ENCODE peak calls at places on chromosomes 1 and 21, in seven cellular contexts. U is osteocyte, Q is uterus, S is astrocyte of the cerebellum, G is epithelial cell of esophagus, F is RWPE1, X is A549. K is an unnamed sample.

GRCh38 chr21:27649323-27649722 is 682.4 kb upstream of the ADAMTS5 start:
- DNase-seq in U (no peak), Q (no peak), S (peak), G (peak), F (peak), X (no peak), K (no peak)

GRCh38 chr1:160773088-160773487 is 22.9 kb upstream of the LY9 start:
- DNase-seq in U (no peak), Q (no peak), S (no peak), G (no peak), F (no peak), X (no peak), K (no peak)

GRCh38 chr1:212317916-212318315 is 32.7 kb downstream of the PPP2R5A start:
- DNase-seq in U (no peak), Q (no peak), S (no peak), G (no peak), F (no peak), X (no peak), K (no peak)

GRCh38 chr1:84303154-84303830 is 1.8 kb downstream of the SAMD13 start:
- DNase-seq in U (no peak), Q (no peak), S (no peak), G (peak), F (no peak), X (no peak), K (no peak)

GRCh38 chr1:17282836-17283235 is 25.2 kb upstream of the PADI4 start:
- DNase-seq in U (no peak), Q (no peak), S (no peak), G (no peak), F (no peak), X (no peak), K (no peak)

GRCh38 chr1:16048573-16049189 is 5.1 kb downstream of the CLCNKB start:
- DNase-seq in U (no peak), Q (peak), S (no peak), G (peak), F (no peak), X (no peak), K (peak)

GRCh38 chr1:51330331-51331201 is at the start of gene TTC39A:
- DNase-seq in U (no peak), Q (no peak), S (no peak), G (no peak), F (no peak), X (no peak), K (no peak)

GRCh38 chr21:36545776-36546511 is 66.0 kb upstream of the CLDN14 start:
- DNase-seq in U (no peak), Q (no peak), S (no peak), G (no peak), F (no peak), X (no peak), K (no peak)

GRCh38 chr1:185408675-185409270 is 91.7 kb upstream of the IVNS1ABP start:
- DNase-seq in U (no peak), Q (no peak), S (no peak), G (no peak), F (no peak), X (no peak), K (no peak)

GRCh38 chr1:174736831-174737230 is 262.9 kb upstream of the CACYBP start:
- DNase-seq in U (no peak), Q (no peak), S (no peak), G (no peak), F (no peak), X (no peak), K (no peak)

GRCh38 chr1:2801535-2802291 is at the start of gene TTC34:
- DNase-seq in U (no peak), Q (no peak), S (no peak), G (no peak), F (peak), X (peak), K (no peak)

GRCh38 chr1:248811514-248812490 is 13.9 kb downstream of the SH3BP5L start:
- DNase-seq in U (no peak), Q (no peak), S (no peak), G (no peak), F (no peak), X (no peak), K (no peak)
- TF ChIP-seq CTCF in U (no peak), Q (no peak), S (no peak), G (peak), F (no peak), X (no peak), K (no peak)

GRCh38 chr1:27719286-27720251 is 6.2 kb upstream of the FAM76A start:
- DNase-seq in U (no peak), Q (no peak), S (no peak), G (peak), F (peak), X (no peak), K (no peak)
- TF ChIP-seq CTCF in U (no peak), Q (no peak), S (no peak), G (peak), F (peak), X (no peak), K (peak)

DNA sequence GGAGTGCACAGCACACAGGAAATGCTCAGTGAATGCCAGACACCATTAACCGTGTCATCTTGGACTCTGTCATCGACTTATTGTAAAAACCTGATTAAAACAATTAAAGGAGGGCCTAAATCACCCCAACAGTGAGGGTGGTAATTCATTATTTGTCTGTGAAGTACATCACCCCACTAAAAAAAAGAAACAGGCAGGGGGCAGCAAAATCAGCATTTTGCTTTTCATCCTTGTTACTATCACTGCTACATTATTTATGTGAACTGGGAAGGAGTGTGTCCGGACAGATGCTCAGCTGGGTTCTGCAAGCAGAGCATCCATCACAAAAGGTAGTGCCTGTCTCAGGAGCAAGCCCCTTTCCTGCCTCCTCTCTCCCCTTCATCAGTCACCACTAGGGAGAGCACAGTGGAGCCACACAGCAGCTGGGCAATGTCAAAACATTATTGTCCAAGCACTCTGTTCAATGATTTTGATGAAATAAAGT is 98.5 kb downstream of the RERE start:
- DNase-seq in U (no peak), Q (no peak), S (no peak), G (no peak), F (no peak), X (no peak), K (no peak)
- TF ChIP-seq CTCF in U (peak), Q (peak), S (peak), G (peak), F (no peak), X (peak), K (peak)

DNA sequence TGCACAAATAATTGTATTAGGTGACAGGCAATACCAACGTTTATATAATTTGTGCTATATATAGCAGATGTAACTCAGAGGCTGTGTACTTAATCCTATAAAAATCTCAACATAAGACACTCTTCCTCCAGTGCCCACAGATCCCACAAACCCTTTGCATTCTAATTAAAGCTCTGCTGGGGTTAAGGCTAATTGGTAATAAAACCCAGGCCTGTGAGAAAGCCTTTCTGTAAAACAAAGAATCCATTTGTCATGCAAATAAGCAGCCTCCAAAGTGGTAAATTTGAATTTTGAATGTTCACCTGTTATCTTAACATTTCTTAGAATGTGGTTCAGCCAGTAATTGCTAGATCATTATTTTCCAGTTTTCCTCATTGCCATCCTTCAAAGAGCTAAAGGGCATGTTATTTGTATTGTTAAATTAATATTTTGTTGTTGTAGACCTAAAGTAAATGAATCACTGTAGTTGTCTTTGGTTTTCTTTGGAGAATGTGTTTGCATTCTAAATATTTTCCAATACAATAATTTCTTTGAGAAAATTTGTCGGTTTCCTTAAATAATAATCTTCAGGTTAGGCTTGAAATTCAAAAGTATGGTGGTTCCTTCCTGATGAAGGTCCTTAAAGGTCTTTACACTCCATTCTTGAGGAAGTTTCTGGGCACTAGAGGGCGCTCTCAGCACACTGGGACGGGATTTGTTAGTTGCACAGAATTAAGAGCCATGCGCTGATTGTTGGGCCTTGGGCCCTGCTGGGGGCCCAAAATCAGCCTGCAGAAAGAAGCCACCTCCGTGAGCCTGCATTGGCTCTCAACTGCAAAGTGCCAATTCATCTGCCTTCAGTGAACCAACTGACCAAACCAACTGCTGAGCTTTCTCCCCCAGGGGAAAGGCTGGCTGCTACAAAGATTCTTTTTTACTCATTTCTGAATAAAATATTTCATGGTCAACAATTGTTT is 46.1 kb upstream of the PRDX6 start:
- DNase-seq in U (peak), Q (peak), S (peak), G (peak), F (peak), X (peak), K (peak)
- TF ChIP-seq CTCF in U (peak), Q (peak), S (peak), G (peak), F (peak), X (peak), K (peak)

DNA sequence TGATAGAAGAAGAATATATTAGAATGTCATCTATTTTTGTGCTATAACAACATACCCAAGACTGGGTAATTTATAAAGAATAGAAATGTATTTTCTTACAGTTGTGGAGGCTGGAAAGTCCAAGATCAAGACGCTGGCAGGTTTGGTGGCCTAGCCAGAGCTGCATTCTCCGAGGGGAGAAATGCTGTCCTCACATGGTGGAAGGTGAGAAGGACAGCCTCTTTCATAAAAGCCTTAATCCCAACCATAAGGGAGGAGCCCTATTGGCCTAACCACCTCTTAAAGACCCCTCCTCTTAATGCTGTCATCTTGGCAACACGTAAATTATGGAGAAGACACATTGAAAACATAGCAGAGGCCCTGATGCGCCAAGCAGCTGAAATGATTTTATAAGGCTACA is 60.1 kb upstream of the KAZN start:
- DNase-seq in U (no peak), Q (no peak), S (no peak), G (no peak), F (no peak), X (no peak), K (no peak)
- TF ChIP-seq CTCF in U (no peak), Q (no peak), S (peak), G (peak), F (no peak), X (no peak), K (peak)

DNA sequence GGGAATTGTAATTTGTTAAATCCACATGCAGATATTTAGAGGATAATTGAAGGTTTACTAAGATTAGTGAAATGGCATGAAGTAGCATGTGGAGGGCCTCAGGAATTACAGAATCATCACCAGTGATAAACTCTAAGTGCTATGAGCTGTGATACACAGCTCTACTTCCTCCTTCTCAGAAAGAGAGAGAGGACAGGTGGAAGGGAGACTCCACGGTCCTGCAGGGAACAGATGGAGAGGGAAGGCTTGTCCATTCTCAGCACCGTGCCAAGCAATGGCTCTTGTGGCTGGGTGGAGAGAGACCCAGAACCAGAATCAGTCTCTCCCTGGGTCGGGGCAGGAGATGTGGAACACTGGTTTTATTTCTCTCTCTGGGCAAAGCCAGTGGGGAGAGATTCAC is 27.8 kb upstream of the LYPD8 start:
- DNase-seq in U (no peak), Q (no peak), S (no peak), G (no peak), F (no peak), X (no peak), K (no peak)
- TF ChIP-seq CTCF in U (no peak), Q (no peak), S (no peak), G (no peak), F (no peak), X (no peak), K (no peak)

GRCh38 chr1:230287674-230288315 is 138.3 kb downstream of the PGBD5 start:
- DNase-seq in U (no peak), Q (no peak), S (no peak), G (no peak), F (no peak), X (no peak), K (no peak)

GRCh38 chr1:230289350-230289644 is 136.8 kb downstream of the PGBD5 start:
- DNase-seq in U (no peak), Q (no peak), S (no peak), G (no peak), F (no peak), X (no peak), K (no peak)

GRCh38 chr1:230288641-230289349 is 137.3 kb downstream of the PGBD5 start:
- DNase-seq in U (no peak), Q (no peak), S (no peak), G (no peak), F (no peak), X (no peak), K (no peak)

GRCh38 chr1:230291731-230292620 is 134.2 kb downstream of the PGBD5 start:
- DNase-seq in U (no peak), Q (no peak), S (no peak), G (no peak), F (no peak), X (no peak), K (no peak)

DNA sequence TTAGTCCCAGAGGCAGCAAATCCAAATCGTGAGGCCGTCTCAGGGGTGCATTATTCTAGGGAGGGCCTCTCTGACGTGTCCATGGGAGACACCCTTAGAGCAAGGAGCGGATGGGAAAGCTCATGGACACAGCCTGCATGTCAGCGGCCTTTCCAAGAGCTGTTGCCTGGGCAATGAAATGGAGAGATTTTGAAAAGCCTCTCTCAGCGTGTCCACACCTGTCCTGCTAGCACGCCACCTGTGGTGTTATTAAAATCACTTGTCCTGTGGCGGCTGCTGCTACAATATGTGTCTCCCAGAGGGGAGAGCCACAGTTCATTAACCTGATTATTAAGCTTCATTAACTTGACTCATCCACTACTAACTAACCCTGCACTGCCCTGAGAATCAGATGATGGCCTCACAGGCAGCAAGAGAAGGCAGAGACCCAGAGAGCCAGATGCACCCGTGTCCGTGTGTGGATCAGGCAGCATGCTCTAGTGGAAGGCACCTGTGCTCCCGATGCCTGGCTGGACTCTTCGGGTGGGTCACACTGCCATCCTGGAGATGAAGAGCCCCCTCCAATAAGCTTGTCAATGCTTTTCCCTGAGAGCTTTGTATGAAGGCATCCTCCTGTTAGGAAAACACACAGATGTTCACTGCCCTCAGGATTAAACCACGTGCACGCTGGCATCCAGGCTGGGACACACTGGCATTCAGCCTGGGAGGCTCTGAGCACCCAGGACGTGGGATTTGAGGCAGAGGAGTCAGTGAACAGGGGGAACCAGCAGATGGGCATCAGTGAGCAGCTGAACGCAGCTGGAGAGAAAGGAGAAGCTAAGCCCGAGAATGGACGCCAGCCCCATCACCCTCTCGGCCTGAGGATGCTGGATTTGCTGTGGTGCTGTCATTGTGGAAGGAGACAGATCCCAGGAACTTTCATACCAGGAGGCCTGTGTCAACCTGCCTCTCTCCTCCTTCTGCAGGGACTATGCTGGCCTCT is 133.1 kb downstream of the PGBD5 start:
- DNase-seq in U (no peak), Q (no peak), S (no peak), G (peak), F (no peak), X (no peak), K (no peak)
- TF ChIP-seq CTCF in U (no peak), Q (no peak), S (no peak), G (peak), F (no peak), X (no peak), K (no peak)

K was measured in type B pancreatic cell.